ENCODE peak calls at places on chromosomes 4 and X, in ten cellular contexts. N is transverse colon; S is left lung; T is cardiac muscle cell; D is CD4-positive, alpha-beta T cell; P is CD8-positive, alpha-beta T cell; G is GM23248; I is iPS DF 6.9; A is fibroblast of lung; F is left ventricle myocardium inferior. J is an unnamed sample.
A peak's percentile ranks its signal among the peaks of the same experiment; 100 is the strongest.

GRCh38 chrX:51420610-51421009 is 75.8 kb downstream of the NUDT11 start:
- DNase-seq in N (no peak), S (no peak), T (peak; percentile 59), D (peak; percentile 4), P (peak; percentile 36), G (peak; percentile 54), I (no peak), A (peak; percentile 26), F (no peak), J (no peak)

GRCh38 chr4:146273204-146273901 is 59.0 kb downstream of the REELD1 start:
- DNase-seq in N (no peak), S (no peak), T (no peak), D (no peak), P (no peak), G (no peak), I (no peak), A (no peak), F (no peak), J (no peak)

GRCh38 chr4:94304365-94304971 is 38.2 kb downstream of the HPGDS start:
- DNase-seq in N (no peak), S (no peak), T (peak; percentile 56), D (no peak), P (no peak), G (peak; percentile 45), I (no peak), A (peak; percentile 23), F (no peak), J (no peak)

GRCh38 chrX:65697173-65697572 is 29.7 kb downstream of the MSN start:
- DNase-seq in N (no peak), S (no peak), T (no peak), D (no peak), P (no peak), G (peak; percentile 80), I (no peak), A (peak; percentile 85), F (no peak), J (no peak)

GRCh38 chr4:78610546-78611214 is 59.1 kb downstream of the ANXA3 start:
- DNase-seq in N (no peak), S (no peak), T (no peak), D (no peak), P (no peak), G (peak; percentile 33), I (no peak), A (peak; percentile 67), F (no peak), J (no peak)

GRCh38 chrX:9494806-9495205 is 29.9 kb downstream of the TBL1X start:
- DNase-seq in N (no peak), S (no peak), T (no peak), D (no peak), P (no peak), G (peak; percentile 51), I (no peak), A (peak; percentile 13), F (no peak), J (no peak)

GRCh38 chr4:118327554-118328241 is 25.1 kb downstream of the PRSS12 start:
- DNase-seq in N (no peak), S (no peak), T (no peak), D (no peak), P (no peak), G (peak; percentile 59), I (no peak), A (no peak), F (no peak), J (no peak)

GRCh38 chrX:115896362-115896761 is 274.2 kb upstream of the AGTR2 start:
- DNase-seq in N (no peak), S (no peak), T (no peak), D (no peak), P (no peak), G (no peak), I (no peak), A (no peak), F (no peak), J (no peak)

DNA sequence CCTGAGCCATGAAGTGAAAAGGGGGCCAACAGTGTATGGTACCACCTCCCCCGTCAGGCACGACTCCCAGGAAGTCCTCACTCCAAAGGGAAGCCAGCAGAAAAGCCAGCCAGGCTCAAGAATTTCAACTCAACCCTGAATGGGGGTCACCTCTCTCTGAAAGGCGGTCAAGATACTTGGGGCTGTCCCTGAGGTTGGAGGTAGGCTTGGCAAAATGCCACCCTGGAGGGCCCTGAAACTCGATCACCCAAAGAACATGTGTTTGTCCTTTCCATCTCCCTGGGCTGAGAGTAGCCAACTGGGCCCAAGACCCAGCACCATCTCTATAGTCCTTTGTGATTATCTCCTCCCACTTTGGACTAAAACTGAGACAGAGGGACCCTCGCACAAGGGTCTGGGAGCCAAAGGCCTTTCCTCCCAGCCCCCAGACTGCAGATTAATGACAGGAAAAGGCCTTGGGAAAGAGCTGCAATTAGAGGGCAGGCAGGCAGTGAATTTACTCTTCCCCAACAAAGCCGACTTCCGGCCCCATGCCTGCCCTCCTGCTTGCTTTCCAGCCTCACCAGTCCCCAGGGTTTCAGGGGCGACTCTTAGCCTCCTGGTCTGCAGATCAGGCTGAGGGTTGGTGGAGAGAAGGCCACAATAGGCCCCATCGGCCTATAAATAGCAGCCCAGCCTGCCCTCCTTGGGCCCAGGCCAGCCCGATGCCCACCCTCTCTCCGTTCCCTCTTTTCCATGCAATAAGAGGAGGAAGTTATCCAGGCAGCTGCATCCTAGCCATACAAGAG is 5.6 kb downstream of the SASH3 start:
- DNase-seq in N (no peak), S (no peak), T (no peak), D (no peak), P (no peak), G (no peak), I (no peak), A (no peak), F (no peak), J (no peak)
- H3K27ac ChIP-seq in N (no peak overlapping the region), S (no peak overlapping the region), T (no peak overlapping the region), D (peak overlapping the region; percentile 69), P (peak overlapping the region; percentile 27), G (no peak overlapping the region), I (no peak overlapping the region), A (no peak overlapping the region), F (no peak overlapping the region), J (no peak overlapping the region)

GRCh38 chrX:134792077-134792476 is 133.8 kb upstream of the PLAC1 start:
- DNase-seq in N (no peak), S (no peak), T (no peak), D (no peak), P (no peak), G (no peak), I (no peak), A (peak; percentile 16), F (no peak), J (no peak)

GRCh38 chrX:134801267-134801666 is 143.0 kb upstream of the PLAC1 start:
- DNase-seq in N (no peak), S (no peak), T (no peak), D (no peak), P (no peak), G (no peak), I (no peak), A (peak; percentile 8), F (no peak), J (no peak)

GRCh38 chrX:134794692-134795091 is 136.4 kb upstream of the PLAC1 start:
- DNase-seq in N (no peak), S (no peak), T (no peak), D (no peak), P (no peak), G (peak; percentile 37), I (no peak), A (no peak), F (no peak), J (no peak)

GRCh38 chrX:134798472-134798871 is 140.2 kb upstream of the PLAC1 start:
- DNase-seq in N (no peak), S (no peak), T (no peak), D (no peak), P (no peak), G (no peak), I (no peak), A (no peak), F (no peak), J (no peak)

GRCh38 chrX:134797390-134797700 is 139.1 kb upstream of the PLAC1 start:
- DNase-seq in N (no peak), S (no peak), T (no peak), D (no peak), P (no peak), G (no peak), I (no peak), A (no peak), F (no peak), J (no peak)
- H3K27ac ChIP-seq in N (no peak overlapping the region), S (no peak overlapping the region), T (no peak overlapping the region), D (no peak overlapping the region), P (peak overlapping the region; percentile 71), G (no peak overlapping the region), I (no peak overlapping the region), A (peak overlapping the region; percentile 9), F (peak overlapping the region; percentile 73), J (no peak overlapping the region)

GRCh38 chr4:41184009-41184408 is 30.3 kb downstream of the APBB2 start:
- DNase-seq in N (no peak), S (no peak), T (no peak), D (no peak), P (no peak), G (no peak), I (no peak), A (no peak), F (no peak), J (no peak)

GRCh38 chr4:41189076-41189475 is 25.3 kb downstream of the APBB2 start:
- DNase-seq in N (no peak), S (no peak), T (no peak), D (no peak), P (no peak), G (no peak), I (no peak), A (peak; percentile 36), F (no peak), J (no peak)

GRCh38 chr4:41192136-41192535 is 22.2 kb downstream of the APBB2 start:
- DNase-seq in N (no peak), S (no peak), T (no peak), D (no peak), P (no peak), G (peak; percentile 47), I (no peak), A (peak; percentile 59), F (no peak), J (no peak)

GRCh38 chr4:41185614-41186609 is 28.4 kb downstream of the APBB2 start:
- DNase-seq in N (no peak), S (no peak), T (no peak), D (no peak), P (no peak), G (peak; percentile 29), I (no peak), A (peak; percentile 57), F (no peak), J (no peak)

GRCh38 chr4:41189669-41190068 is 24.7 kb downstream of the APBB2 start:
- DNase-seq in N (no peak), S (no peak), T (no peak), D (no peak), P (no peak), G (no peak), I (no peak), A (peak; percentile 30), F (no peak), J (no peak)
- H3K27ac ChIP-seq in N (no peak overlapping the region), S (no peak overlapping the region), T (no peak overlapping the region), D (no peak overlapping the region), P (no peak overlapping the region), G (no peak overlapping the region), I (no peak overlapping the region), A (no peak overlapping the region), F (no peak overlapping the region), J (no peak overlapping the region)

DNA sequence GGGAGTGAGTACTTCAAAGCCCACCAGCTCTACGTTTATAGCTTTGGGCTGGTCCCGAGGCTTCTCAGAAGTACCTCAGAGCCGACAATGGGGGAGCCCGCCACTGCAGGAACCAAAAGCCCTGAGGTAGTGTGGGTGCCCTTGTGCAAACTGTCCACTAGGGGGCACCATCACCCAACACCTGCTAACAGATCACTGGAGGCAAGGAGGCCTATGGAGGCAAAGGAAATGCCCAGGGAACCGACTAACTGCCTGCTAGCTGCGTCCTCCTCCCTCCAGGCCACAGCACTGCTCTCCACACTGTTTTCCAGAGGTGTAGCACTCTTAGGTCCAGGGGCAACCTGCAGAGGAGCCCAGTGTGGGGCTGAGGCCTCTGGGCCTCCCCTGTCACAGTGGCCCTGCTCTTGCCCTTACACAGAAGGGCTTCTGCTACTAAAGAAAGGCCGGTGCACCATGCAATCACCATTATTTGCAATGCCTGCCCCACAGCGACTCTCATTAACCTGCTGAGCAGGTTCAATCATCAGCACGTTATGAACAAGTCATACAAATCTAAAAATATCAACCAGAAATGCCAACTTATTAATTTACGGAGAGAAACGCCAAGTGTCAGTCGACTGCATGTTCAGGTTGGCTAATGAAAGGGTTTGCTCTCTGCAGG is 159.1 kb downstream of the NSUN7 start:
- DNase-seq in N (peak; percentile 65), S (peak; percentile 74), T (peak; percentile 69), D (peak; percentile 50), P (peak; percentile 46), G (peak; percentile 86), I (peak; percentile 91), A (peak; percentile 69), F (peak; percentile 45), J (peak; percentile 22)
- H3K27ac ChIP-seq in N (no peak overlapping the region), S (peak overlapping the region; percentile 23), T (no peak overlapping the region), D (no peak overlapping the region), P (no peak overlapping the region), G (peak overlapping the region; percentile 76), I (no peak overlapping the region), A (peak overlapping the region; percentile 6), F (no peak overlapping the region), J (peak overlapping the region; percentile 85)